ENCODE peak calls at places on chromosomes 6 and 20, in six cellular contexts. S is upper lobe of right lung, L is HepG2, B is cardiac muscle cell, J is esophagus muscularis mucosa, N is ovary. D is an unnamed sample.

GRCh38 chr20:17642404-17643269 is 39.4 kb downstream of the RRBP1 start:
- DNase-seq in S (no peak), L (no peak), B (no peak), J (no peak), N (no peak), D (no peak)

GRCh38 chr6:142821164-142821716 is 123.7 kb downstream of the HIVEP2 start:
- DNase-seq in S (no peak), L (no peak), B (no peak), J (no peak), N (no peak), D (no peak)

GRCh38 chr20:34268851-34269668 is 27.8 kb downstream of the ASIP start:
- DNase-seq in S (peak), L (no peak), B (no peak), J (no peak), N (peak), D (peak)

GRCh38 chr6:130029163-130029562 is 10.8 kb downstream of the L3MBTL3 start:
- DNase-seq in S (no peak), L (no peak), B (no peak), J (no peak), N (no peak), D (no peak)

GRCh38 chr6:10419749-10420545 is 5.1 kb upstream of the TFAP2A start:
- DNase-seq in S (no peak), L (no peak), B (no peak), J (no peak), N (no peak), D (no peak)

GRCh38 chr6:69719602-69720193 is 77.1 kb downstream of the LMBRD1 start:
- DNase-seq in S (no peak), L (peak), B (peak), J (no peak), N (no peak), D (no peak)

GRCh38 chr6:41271901-41272395 is 14.5 kb downstream of the TREM1 start:
- DNase-seq in S (peak), L (no peak), B (no peak), J (peak), N (no peak), D (no peak)

GRCh38 chr6:57262491-57262890 is 40.4 kb upstream of the RAB23 start:
- DNase-seq in S (no peak), L (no peak), B (no peak), J (peak), N (peak), D (peak)

GRCh38 chr6:20706293-20707165 is 172.3 kb downstream of the CDKAL1 start:
- DNase-seq in S (no peak), L (no peak), B (no peak), J (no peak), N (no peak), D (no peak)

GRCh38 chr6:26311012-26311384 is 54.0 kb upstream of the BTN3A2 start:
- DNase-seq in S (no peak), L (peak), B (no peak), J (no peak), N (peak), D (no peak)

GRCh38 chr6:7016238-7016637 is 91.5 kb upstream of the RREB1 start:
- DNase-seq in S (no peak), L (no peak), B (no peak), J (no peak), N (no peak), D (no peak)

GRCh38 chr6:26330835-26331808 is 33.9 kb upstream of the BTN3A2 start:
- DNase-seq in S (no peak), L (peak), B (no peak), J (no peak), N (no peak), D (no peak)

GRCh38 chr20:19812696-19813095 is 54.6 kb downstream of the RIN2 start:
- DNase-seq in S (no peak), L (no peak), B (no peak), J (no peak), N (no peak), D (no peak)

GRCh38 chr20:49913399-49914047 is 1.8 kb downstream of the SPATA2 start:
- DNase-seq in S (no peak), L (no peak), B (no peak), J (no peak), N (no peak), D (no peak)

GRCh38 chr20:44703956-44704488 is 11.1 kb upstream of the CCN5 start:
- DNase-seq in S (no peak), L (no peak), B (no peak), J (no peak), N (no peak), D (no peak)

GRCh38 chr20:63472159-63472811 is at the start of gene KCNQ2:
- DNase-seq in S (no peak), L (no peak), B (peak), J (no peak), N (no peak), D (no peak)

GRCh38 chr6:92777146-92777740 is 642.1 kb downstream of the EPHA7 start:
- DNase-seq in S (no peak), L (peak), B (peak), J (no peak), N (no peak), D (no peak)

GRCh38 chr6:155832596-155832995 is 377.0 kb upstream of the NOX3 start:
- DNase-seq in S (no peak), L (peak), B (no peak), J (no peak), N (no peak), D (no peak)

GRCh38 chr6:112626468-112627082 is 279.4 kb downstream of the RFPL4B start:
- DNase-seq in S (no peak), L (peak), B (no peak), J (no peak), N (no peak), D (no peak)

GRCh38 chr20:47379433-47380150 is 23.1 kb upstream of the ZMYND8 start:
- DNase-seq in S (no peak), L (no peak), B (no peak), J (no peak), N (no peak), D (peak)

GRCh38 chr20:57435498-57436222 is 44.5 kb downstream of the RBM38 start:
- DNase-seq in S (peak), L (peak), B (peak), J (no peak), N (no peak), D (no peak)

GRCh38 chr6:3869632-3870527 is 20.7 kb downstream of the FAM50B start:
- DNase-seq in S (no peak), L (peak), B (no peak), J (no peak), N (no peak), D (no peak)

GRCh38 chr6:44002591-44003344 is 124.5 kb downstream of the MRPL14 start:
- DNase-seq in S (peak), L (no peak), B (peak), J (no peak), N (peak), D (peak)
- TF ChIP-seq CTCF in S (no peak), L (no peak), B (peak), J (peak), N (no peak), D (peak)

GRCh38 chr6:31175961-31176360 is 5.5 kb upstream of the POU5F1 start:
- DNase-seq in S (no peak), L (no peak), B (no peak), J (no peak), N (no peak), D (no peak)

GRCh38 chr6:31179896-31180295 is 9.4 kb upstream of the POU5F1 start:
- DNase-seq in S (no peak), L (no peak), B (no peak), J (no peak), N (no peak), D (no peak)

GRCh38 chr6:31178143-31179041 is 7.9 kb upstream of the POU5F1 start:
- DNase-seq in S (no peak), L (no peak), B (no peak), J (no peak), N (no peak), D (no peak)

GRCh38 chr6:31179042-31179386 is 8.5 kb upstream of the POU5F1 start:
- DNase-seq in S (no peak), L (no peak), B (no peak), J (no peak), N (no peak), D (no peak)

GRCh38 chr6:31180500-31180899 is 10.0 kb upstream of the POU5F1 start:
- DNase-seq in S (peak), L (no peak), B (no peak), J (no peak), N (peak), D (peak)
- H3K27ac ChIP-seq in S (peak), L (no peak), B (no peak), J (no peak), N (no peak), D (no peak)

GRCh38 chr6:116316772-116317467 is 37.2 kb upstream of the TSPYL1 start:
- DNase-seq in S (no peak), L (peak), B (no peak), J (no peak), N (peak), D (no peak)
- TF ChIP-seq CTCF in S (no peak), L (peak), B (no peak), J (no peak), N (no peak), D (no peak)

GRCh38 chr20:15496501-15497039 is 1076.7 kb downstream of the KIF16B start:
- DNase-seq in S (no peak), L (no peak), B (no peak), J (no peak), N (no peak), D (no peak)
- H3K27ac ChIP-seq in S (no peak), L (no peak), B (no peak), J (no peak), N (no peak), D (no peak)

GRCh38 chr20:235891-236290 is 8.8 kb downstream of the DEFB129 start:
- DNase-seq in S (no peak), L (no peak), B (no peak), J (no peak), N (no peak), D (no peak)
- TF ChIP-seq CTCF in S (peak), L (peak), B (peak), J (no peak), N (no peak), D (no peak)

GRCh38 chr20:6715350-6716063 is 52.0 kb upstream of the BMP2 start:
- DNase-seq in S (no peak), L (no peak), B (no peak), J (no peak), N (no peak), D (no peak)
- H3K27ac ChIP-seq in S (no peak), L (no peak), B (no peak), J (no peak), N (no peak), D (no peak)

GRCh38 chr20:51042657-51043247 is 19.8 kb upstream of the KCNG1 start:
- DNase-seq in S (peak), L (peak), B (no peak), J (no peak), N (no peak), D (no peak)
- TF ChIP-seq CTCF in S (no peak), L (peak), B (peak), J (no peak), N (no peak), D (no peak)

DNA sequence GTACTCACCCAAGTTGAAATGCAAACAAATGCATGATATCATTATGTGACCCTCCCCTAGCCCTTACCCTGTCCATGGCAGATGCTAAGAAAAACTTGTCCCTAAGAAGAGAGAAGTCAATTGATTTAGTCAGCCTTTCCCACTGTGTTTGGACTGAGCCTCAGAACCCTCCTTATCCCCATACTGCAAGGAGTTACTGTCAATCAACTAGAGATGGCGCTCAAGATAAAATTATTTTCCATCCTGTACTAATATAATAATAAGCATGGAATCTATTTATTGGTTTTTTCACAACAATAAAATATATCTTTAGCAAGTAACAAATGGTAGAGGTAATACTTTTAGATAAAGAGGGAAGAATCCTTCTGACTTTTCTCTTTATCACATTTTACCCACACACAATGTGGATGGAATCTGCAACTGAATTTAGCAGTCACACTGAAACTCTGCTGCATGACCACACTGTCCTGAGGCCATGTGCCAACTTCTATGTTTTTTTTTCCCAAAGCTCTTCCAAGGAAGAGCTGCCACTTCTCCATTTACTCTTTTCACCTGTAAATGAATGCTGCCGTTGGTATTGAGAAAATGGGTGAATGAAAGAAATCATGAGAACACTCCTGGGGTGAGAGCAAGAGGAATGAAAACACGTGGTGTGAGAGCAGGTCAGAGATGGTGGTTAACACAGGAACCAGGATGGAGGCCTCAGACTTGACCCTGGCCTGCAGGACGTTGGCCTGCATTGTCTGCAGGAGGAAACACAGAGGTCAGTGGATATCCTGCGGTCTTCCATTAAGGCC is 10.5 kb downstream of the NT5E start:
- DNase-seq in S (no peak), L (no peak), B (no peak), J (no peak), N (no peak), D (no peak)
- H3K27ac ChIP-seq in S (peak), L (no peak), B (no peak), J (peak), N (peak), D (peak)

GRCh38 chr6:85756982-85757381 is 114.3 kb upstream of the SYNCRIP start:
- DNase-seq in S (no peak), L (no peak), B (peak), J (no peak), N (no peak), D (no peak)
- TF ChIP-seq CTCF in S (peak), L (peak), B (peak), J (peak), N (peak), D (no peak)

DNA sequence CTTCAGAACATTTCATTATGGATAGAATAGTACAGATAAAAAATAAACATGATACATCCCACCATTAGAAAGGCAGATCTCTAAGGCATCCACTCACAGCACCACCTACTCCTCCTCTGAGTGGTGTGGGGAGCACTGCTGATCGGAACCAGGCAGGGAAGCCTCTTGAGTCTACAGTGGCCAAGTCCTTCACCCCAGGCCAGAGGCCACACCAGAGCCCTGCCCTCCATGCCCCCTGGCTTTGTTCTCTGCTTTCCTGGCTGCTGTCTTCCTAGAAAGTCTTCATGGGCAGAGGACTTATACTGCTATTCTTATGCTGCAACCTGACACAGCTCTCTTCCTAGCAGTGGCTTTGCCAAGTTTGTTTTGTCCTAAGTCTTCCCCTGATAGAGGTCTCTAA is 201.8 kb upstream of the THBS2 start:
- DNase-seq in S (no peak), L (no peak), B (no peak), J (no peak), N (no peak), D (no peak)
- H3K27ac ChIP-seq in S (no peak), L (no peak), B (peak), J (no peak), N (no peak), D (peak)

D was measured in uterus.